ENCODE peak calls at places on chromosome 15, in six cellular contexts. One of them, this sample, is unnamed.

GRCh38 chr15:39184701-39185390 is 396.0 kb upstream of the THBS1 start:
- DNase-seq in AG09309: no peak
- DNase-seq in aorta: no peak
- DNase-seq in GOT3: no peak
- DNase-seq in NCI-H1417: no peak
- DNase-seq in cardiac fibroblast: no peak
- DNase-seq in this sample: no peak

GRCh38 chr15:74393423-74393822 is 26.0 kb upstream of the CYP11A1 start:
- DNase-seq in cardiac fibroblast: no peak
- DNase-seq in NCI-H1417: no peak
- DNase-seq in GOT3: no peak
- DNase-seq in AG09309: no peak
- DNase-seq in aorta: no peak
- DNase-seq in this sample: no peak

GRCh38 chr15:40338921-40339620 is 1.7 kb downstream of the CCDC9B start:
- DNase-seq in AG09309: peak
- DNase-seq in GOT3: no peak
- DNase-seq in NCI-H1417: no peak
- DNase-seq in cardiac fibroblast: peak
- DNase-seq in aorta: peak
- DNase-seq in this sample: no peak

GRCh38 chr15:86751116-86751515 is 671.4 kb downstream of the AGBL1 start:
- DNase-seq in NCI-H1417: no peak
- DNase-seq in cardiac fibroblast: no peak
- DNase-seq in GOT3: no peak
- DNase-seq in AG09309: no peak
- DNase-seq in aorta: no peak
- DNase-seq in this sample: no peak

GRCh38 chr15:74656935-74657535 is 38.8 kb downstream of the EDC3 start:
- DNase-seq in aorta: no peak
- DNase-seq in NCI-H1417: no peak
- DNase-seq in GOT3: no peak
- DNase-seq in AG09309: no peak
- DNase-seq in cardiac fibroblast: no peak
- DNase-seq in this sample: no peak

GRCh38 chr15:76337047-76337738 is 620 bp downstream of the ISL2 start:
- DNase-seq in AG09309: no peak
- DNase-seq in aorta: no peak
- DNase-seq in NCI-H1417: no peak
- DNase-seq in cardiac fibroblast: no peak
- DNase-seq in GOT3: no peak
- DNase-seq in this sample: peak

GRCh38 chr15:74170845-74171578 is 2.5 kb upstream of the ISLR start:
- DNase-seq in aorta: no peak
- DNase-seq in GOT3: no peak
- DNase-seq in cardiac fibroblast: no peak
- DNase-seq in AG09309: no peak
- DNase-seq in NCI-H1417: no peak
- DNase-seq in this sample: no peak

GRCh38 chr15:49752517-49752916 is 131.7 kb downstream of the DTWD1 start:
- DNase-seq in NCI-H1417: no peak
- DNase-seq in cardiac fibroblast: no peak
- DNase-seq in GOT3: no peak
- DNase-seq in AG09309: no peak
- DNase-seq in aorta: no peak
- DNase-seq in this sample: no peak

GRCh38 chr15:28106294-28107110 is 7.4 kb upstream of the OCA2 start:
- DNase-seq in AG09309: no peak
- DNase-seq in cardiac fibroblast: no peak
- DNase-seq in aorta: no peak
- DNase-seq in NCI-H1417: no peak
- DNase-seq in GOT3: no peak
- DNase-seq in this sample: no peak

GRCh38 chr15:47727137-47727536 is 9.8 kb downstream of the SEMA6D start:
- DNase-seq in cardiac fibroblast: no peak
- DNase-seq in GOT3: no peak
- DNase-seq in aorta: no peak
- DNase-seq in AG09309: no peak
- DNase-seq in NCI-H1417: no peak
- DNase-seq in this sample: no peak

GRCh38 chr15:42085236-42085605 is 9.1 kb downstream of the PLA2G4D start:
- DNase-seq in AG09309: no peak
- DNase-seq in NCI-H1417: no peak
- DNase-seq in GOT3: no peak
- DNase-seq in aorta: no peak
- DNase-seq in cardiac fibroblast: no peak
- DNase-seq in this sample: no peak

GRCh38 chr15:60006203-60006782 is 2.2 kb downstream of the FOXB1 start:
- DNase-seq in GOT3: no peak
- DNase-seq in cardiac fibroblast: peak
- DNase-seq in aorta: no peak
- DNase-seq in NCI-H1417: peak
- DNase-seq in AG09309: no peak
- DNase-seq in this sample: no peak

GRCh38 chr15:67967871-67968423 is 86.2 kb upstream of the PIAS1 start:
- DNase-seq in NCI-H1417: peak
- DNase-seq in aorta: peak
- DNase-seq in cardiac fibroblast: peak
- DNase-seq in AG09309: no peak
- DNase-seq in GOT3: no peak
- DNase-seq in this sample: no peak

GRCh38 chr15:28955160-28955502 is 69.4 kb downstream of the APBA2 start:
- DNase-seq in AG09309: peak
- DNase-seq in GOT3: no peak
- DNase-seq in NCI-H1417: no peak
- DNase-seq in cardiac fibroblast: peak
- DNase-seq in aorta: no peak
- DNase-seq in this sample: peak

GRCh38 chr15:66739287-66739686 is 37.3 kb downstream of the SMAD6 start:
- DNase-seq in NCI-H1417: no peak
- DNase-seq in aorta: peak
- DNase-seq in cardiac fibroblast: no peak
- DNase-seq in AG09309: no peak
- DNase-seq in GOT3: no peak
- DNase-seq in this sample: no peak

GRCh38 chr15:81642451-81642990 is 268.5 kb upstream of the TMC3 start:
- DNase-seq in NCI-H1417: no peak
- DNase-seq in AG09309: no peak
- DNase-seq in GOT3: no peak
- DNase-seq in aorta: no peak
- DNase-seq in cardiac fibroblast: no peak
- DNase-seq in this sample: no peak

GRCh38 chr15:77266708-77267387 is 153.1 kb downstream of the PEAK1 start:
- DNase-seq in NCI-H1417: no peak
- DNase-seq in GOT3: no peak
- DNase-seq in aorta: no peak
- DNase-seq in AG09309: peak
- DNase-seq in cardiac fibroblast: peak
- DNase-seq in this sample: no peak